ENCODE peak calls at places on chromosomes 2 and 18, in seven cellular contexts. I, U, Z, B, N, Y and A are unnamed samples.

GRCh38 chr2:197075754-197076337 is 149.3 kb upstream of the PGAP1 start:
- DNase-seq in I (no peak), U (no peak), Z (no peak), B (no peak), N (no peak), Y (no peak), A (no peak)

GRCh38 chr2:30217644-30218361 is 13.5 kb upstream of the LBH start:
- DNase-seq in I (no peak), U (no peak), Z (peak), B (peak), N (no peak), Y (no peak), A (no peak)

GRCh38 chr2:54859997-54860701 is 136.7 kb downstream of the EML6 start:
- DNase-seq in I (peak), U (peak), Z (peak), B (no peak), N (no peak), Y (peak), A (no peak)

GRCh38 chr2:26484579-26484978 is 6.7 kb upstream of the OTOF start:
- DNase-seq in I (no peak), U (no peak), Z (no peak), B (no peak), N (no peak), Y (no peak), A (no peak)

GRCh38 chr2:201377218-201377617 is 20.1 kb upstream of the FLACC1 start:
- DNase-seq in I (no peak), U (no peak), Z (no peak), B (no peak), N (no peak), Y (no peak), A (no peak)

GRCh38 chr2:182066439-182067061 is 80.9 kb downstream of the PPP1R1C start:
- DNase-seq in I (no peak), U (peak), Z (no peak), B (no peak), N (no peak), Y (no peak), A (no peak)

GRCh38 chr2:11073251-11073650 is 82.0 kb upstream of the SLC66A3 start:
- DNase-seq in I (no peak), U (peak), Z (no peak), B (no peak), N (no peak), Y (no peak), A (no peak)

GRCh38 chr18:79585395-79586370 is 93.9 kb upstream of the CTDP1 start:
- DNase-seq in I (no peak), U (no peak), Z (no peak), B (peak), N (no peak), Y (no peak), A (no peak)

GRCh38 chr2:121177905-121178304 is 107.1 kb downstream of the TFCP2L1 start:
- DNase-seq in I (no peak), U (no peak), Z (no peak), B (no peak), N (no peak), Y (no peak), A (no peak)

GRCh38 chr2:14944562-14945346 is 312.2 kb downstream of the LRATD1 start:
- DNase-seq in I (peak), U (peak), Z (peak), B (no peak), N (peak), Y (no peak), A (no peak)

GRCh38 chr18:78979682-78980278 is at the start of gene SALL3:
- DNase-seq in I (no peak), U (no peak), Z (no peak), B (no peak), N (no peak), Y (no peak), A (no peak)

GRCh38 chr18:36284671-36285295 is 12.7 kb upstream of the FHOD3 start:
- DNase-seq in I (peak), U (peak), Z (peak), B (no peak), N (peak), Y (peak), A (peak)

GRCh38 chr18:74493689-74494088 is 2.5 kb upstream of the CNDP2 start:
- DNase-seq in I (peak), U (peak), Z (peak), B (peak), N (peak), Y (no peak), A (peak)

GRCh38 chr18:37778417-37779165 is 213.0 kb upstream of the CELF4 start:
- DNase-seq in I (no peak), U (peak), Z (peak), B (no peak), N (peak), Y (peak), A (no peak)

GRCh38 chr18:36132756-36133155 is 3.1 kb downstream of the ELP2 start:
- DNase-seq in I (no peak), U (no peak), Z (no peak), B (no peak), N (no peak), Y (no peak), A (no peak)

GRCh38 chr2:239381709-239382134 is 19.1 kb downstream of the HDAC4 start:
- DNase-seq in I (no peak), U (no peak), Z (no peak), B (peak), N (no peak), Y (no peak), A (peak)

GRCh38 chr18:39841133-39842041 is 2113.6 kb upstream of the PIK3C3 start:
- DNase-seq in I (peak), U (peak), Z (peak), B (no peak), N (no peak), Y (peak), A (no peak)

GRCh38 chr2:96538487-96539214 is 2.1 kb downstream of the ARID5A start:
- DNase-seq in I (no peak), U (no peak), Z (no peak), B (peak), N (no peak), Y (no peak), A (no peak)

GRCh38 chr2:190838492-190838910 is 42.1 kb upstream of the GLS start:
- DNase-seq in I (no peak), U (peak), Z (no peak), B (no peak), N (no peak), Y (peak), A (no peak)

GRCh38 chr2:239538357-239539052 is 137.7 kb upstream of the HDAC4 start:
- DNase-seq in I (no peak), U (no peak), Z (no peak), B (no peak), N (no peak), Y (no peak), A (no peak)

GRCh38 chr18:48977914-48978313 is 27.1 kb upstream of the SMAD7 start:
- DNase-seq in I (no peak), U (no peak), Z (no peak), B (no peak), N (no peak), Y (no peak), A (no peak)

GRCh38 chr2:126154256-126154655 is 501.7 kb upstream of the GYPC start:
- DNase-seq in I (no peak), U (no peak), Z (no peak), B (no peak), N (no peak), Y (no peak), A (no peak)

GRCh38 chr2:240426797-240427721 is 8.4 kb upstream of the GPC1 start:
- DNase-seq in I (no peak), U (no peak), Z (peak), B (no peak), N (no peak), Y (peak), A (no peak)

GRCh38 chr2:240815761-240816583 is 4.0 kb downstream of the KIF1A start:
- DNase-seq in I (no peak), U (no peak), Z (no peak), B (peak), N (no peak), Y (no peak), A (no peak)

GRCh38 chr2:231672617-231673347 is 35.5 kb upstream of the PTMA start:
- DNase-seq in I (no peak), U (peak), Z (peak), B (no peak), N (no peak), Y (peak), A (no peak)